ENCODE peak calls at places on chromosomes 11 and 22, in four cellular contexts. N is DMS153, L is T47D, Z is NCI-H345. K is an unnamed sample.

GRCh38 chr11:22795914-22796313 is 33.7 kb downstream of the SVIP start:
- DNase-seq in Z (no peak), N (no peak), L (no peak), K (no peak)

GRCh38 chr22:37058917-37059701 is 7.6 kb downstream of the KCTD17 start:
- DNase-seq in N (no peak), L (no peak), Z (no peak), K (no peak)

GRCh38 chr11:78811622-78812021 is 237.0 kb upstream of the NARS2 start:
- DNase-seq in Z (no peak), N (no peak), L (no peak), K (no peak)

GRCh38 chr11:128467610-128468041 is 119.7 kb downstream of the ETS1 start:
- DNase-seq in N (no peak), Z (no peak), L (no peak), K (peak; percentile 92)

GRCh38 chr22:38176170-38176741 is 5.4 kb downstream of the PLA2G6 start:
- DNase-seq in N (no peak), Z (no peak), L (no peak), K (no peak)

GRCh38 chr22:20571531-20572007 is 64.2 kb downstream of the MED15 start:
- DNase-seq in Z (no peak), N (no peak), L (no peak), K (peak; percentile 13)

GRCh38 chr11:58502004-58502403 is 5.9 kb downstream of the OR5B21 start:
- DNase-seq in Z (no peak), N (no peak), L (no peak), K (no peak)

GRCh38 chr11:132300283-132300682 is 929.9 kb downstream of the NTM start:
- DNase-seq in L (no peak), N (no peak), Z (no peak), K (no peak)